ENCODE peak calls at places on chromosomes 12 and 14, in nine cellular contexts. One of them, this sample, is unnamed.

GRCh38 chr14:59360923-59361794 is 104.0 kb downstream of the GPR135 start:
- DNase-seq in OCI-LY7: peak; percentile 47
- DNase-seq in lower lobe of right lung: peak; percentile 77
- DNase-seq in HFF-Myc: no peak
- DNase-seq in B cell: no peak
- DNase-seq in neural crest cell: no peak
- DNase-seq in lower leg skin: peak; percentile 63
- DNase-seq in colonic mucosa: peak; percentile 78
- DNase-seq in IMR-90: peak; percentile 82
- DNase-seq in this sample: peak; percentile 97

GRCh38 chr14:53969326-53969725 is 12.7 kb upstream of the BMP4 start:
- DNase-seq in HFF-Myc: no peak
- DNase-seq in IMR-90: no peak
- DNase-seq in colonic mucosa: no peak
- DNase-seq in B cell: no peak
- DNase-seq in neural crest cell: no peak
- DNase-seq in lower lobe of right lung: no peak
- DNase-seq in OCI-LY7: no peak
- DNase-seq in lower leg skin: no peak
- DNase-seq in this sample: no peak

GRCh38 chr14:50403433-50403832 is 6.8 kb upstream of the CDKL1 start:
- DNase-seq in lower lobe of right lung: no peak
- DNase-seq in B cell: no peak
- DNase-seq in IMR-90: peak; percentile 77
- DNase-seq in neural crest cell: no peak
- DNase-seq in OCI-LY7: no peak
- DNase-seq in lower leg skin: no peak
- DNase-seq in colonic mucosa: no peak
- DNase-seq in HFF-Myc: no peak
- DNase-seq in this sample: peak; percentile 85

GRCh38 chr12:121205491-121205890 is 4.4 kb upstream of the P2RX4 start:
- DNase-seq in B cell: no peak
- DNase-seq in IMR-90: no peak
- DNase-seq in neural crest cell: no peak
- DNase-seq in HFF-Myc: no peak
- DNase-seq in lower leg skin: no peak
- DNase-seq in lower lobe of right lung: no peak
- DNase-seq in OCI-LY7: no peak
- DNase-seq in colonic mucosa: no peak
- DNase-seq in this sample: no peak

GRCh38 chr12:70815866-70816470 is 104.6 kb downstream of the PTPRR start:
- DNase-seq in B cell: no peak
- DNase-seq in HFF-Myc: no peak
- DNase-seq in OCI-LY7: no peak
- DNase-seq in colonic mucosa: no peak
- DNase-seq in IMR-90: no peak
- DNase-seq in lower lobe of right lung: no peak
- DNase-seq in lower leg skin: no peak
- DNase-seq in neural crest cell: no peak
- DNase-seq in this sample: no peak

GRCh38 chr12:116302200-116303075 is 24.9 kb upstream of the MED13L start:
- DNase-seq in lower lobe of right lung: no peak
- DNase-seq in colonic mucosa: no peak
- DNase-seq in IMR-90: no peak
- DNase-seq in neural crest cell: peak; percentile 48
- DNase-seq in B cell: no peak
- DNase-seq in OCI-LY7: no peak
- DNase-seq in HFF-Myc: no peak
- DNase-seq in lower leg skin: no peak
- DNase-seq in this sample: no peak

GRCh38 chr12:120668091-120668796 is 18.7 kb upstream of the MLEC start:
- DNase-seq in lower leg skin: no peak
- DNase-seq in lower lobe of right lung: peak; percentile 6
- DNase-seq in colonic mucosa: no peak
- DNase-seq in neural crest cell: peak; percentile 18
- DNase-seq in IMR-90: no peak
- DNase-seq in B cell: no peak
- DNase-seq in HFF-Myc: no peak
- DNase-seq in OCI-LY7: no peak
- DNase-seq in this sample: no peak

GRCh38 chr12:48084066-48084465 is 21.8 kb downstream of the SENP1 start:
- DNase-seq in colonic mucosa: no peak
- DNase-seq in IMR-90: peak; percentile 13
- DNase-seq in HFF-Myc: no peak
- DNase-seq in B cell: no peak
- DNase-seq in OCI-LY7: peak; percentile 36
- DNase-seq in lower leg skin: no peak
- DNase-seq in neural crest cell: no peak
- DNase-seq in lower lobe of right lung: no peak
- DNase-seq in this sample: peak; percentile 44

GRCh38 chr12:34033628-34034296 is 11.5 kb downstream of the ALG10 start:
- DNase-seq in neural crest cell: no peak
- DNase-seq in IMR-90: peak; percentile 42
- DNase-seq in colonic mucosa: no peak
- DNase-seq in lower lobe of right lung: no peak
- DNase-seq in HFF-Myc: no peak
- DNase-seq in lower leg skin: no peak
- DNase-seq in OCI-LY7: peak; percentile 51
- DNase-seq in B cell: peak; percentile 4
- DNase-seq in this sample: peak; percentile 40

GRCh38 chr14:73663548-73664212 is 18.9 kb downstream of the DNAL1 start:
- DNase-seq in HFF-Myc: no peak
- DNase-seq in B cell: no peak
- DNase-seq in neural crest cell: no peak
- DNase-seq in IMR-90: no peak
- DNase-seq in lower lobe of right lung: no peak
- DNase-seq in colonic mucosa: no peak
- DNase-seq in OCI-LY7: no peak
- DNase-seq in lower leg skin: no peak
- DNase-seq in this sample: no peak

GRCh38 chr14:39641224-39641623 is 209.0 kb upstream of the FBXO33 start:
- DNase-seq in HFF-Myc: no peak
- DNase-seq in OCI-LY7: no peak
- DNase-seq in IMR-90: no peak
- DNase-seq in B cell: no peak
- DNase-seq in neural crest cell: no peak
- DNase-seq in colonic mucosa: no peak
- DNase-seq in lower lobe of right lung: no peak
- DNase-seq in lower leg skin: no peak
- DNase-seq in this sample: no peak

GRCh38 chr12:79514730-79515525 is 175.8 kb downstream of the PAWR start:
- DNase-seq in colonic mucosa: no peak
- DNase-seq in IMR-90: peak; percentile 35
- DNase-seq in B cell: no peak
- DNase-seq in lower leg skin: no peak
- DNase-seq in lower lobe of right lung: no peak
- DNase-seq in OCI-LY7: no peak
- DNase-seq in neural crest cell: no peak
- DNase-seq in HFF-Myc: no peak
- DNase-seq in this sample: peak; percentile 10

GRCh38 chr12:53057816-53058500 is 8.1 kb downstream of the TNS2 start:
- DNase-seq in B cell: no peak
- DNase-seq in lower lobe of right lung: peak; percentile 45
- DNase-seq in colonic mucosa: no peak
- DNase-seq in OCI-LY7: no peak
- DNase-seq in HFF-Myc: no peak
- DNase-seq in lower leg skin: no peak
- DNase-seq in neural crest cell: no peak
- DNase-seq in IMR-90: no peak
- DNase-seq in this sample: no peak

DNA sequence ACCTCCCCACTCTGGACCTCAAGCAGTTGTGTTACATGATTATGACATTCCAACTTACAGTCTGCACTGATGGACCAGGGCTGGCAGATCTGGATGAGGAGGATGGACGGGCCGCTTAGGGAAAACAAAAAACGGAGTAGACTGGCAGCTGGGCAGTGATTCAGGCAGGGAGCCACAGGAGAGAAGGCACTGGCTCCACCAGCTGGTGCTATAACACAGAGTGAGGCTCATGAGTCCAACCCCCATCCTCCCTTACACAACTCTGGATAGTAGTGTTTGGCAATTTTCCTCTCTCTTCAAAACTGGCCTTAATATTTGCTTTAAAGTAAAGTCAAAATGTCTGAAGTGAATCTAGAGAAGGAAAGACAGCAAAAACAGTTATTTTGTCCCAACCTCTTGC is 9.7 kb upstream of the RIC8B start:
- DNase-seq in colonic mucosa: no peak
- DNase-seq in lower lobe of right lung: no peak
- DNase-seq in B cell: no peak
- DNase-seq in OCI-LY7: no peak
- DNase-seq in IMR-90: no peak
- DNase-seq in HFF-Myc: no peak
- DNase-seq in lower leg skin: no peak
- DNase-seq in neural crest cell: no peak
- DNase-seq in this sample: peak; percentile 55
- TF ChIP-seq CTCF in colonic mucosa: no peak
- TF ChIP-seq CTCF in lower lobe of right lung: no peak
- TF ChIP-seq CTCF in B cell: no peak
- TF ChIP-seq CTCF in OCI-LY7: no peak
- TF ChIP-seq CTCF in IMR-90: no peak
- TF ChIP-seq CTCF in HFF-Myc: no peak
- TF ChIP-seq CTCF in lower leg skin: no peak
- TF ChIP-seq CTCF in neural crest cell: no peak
- TF ChIP-seq CTCF in this sample: peak; percentile 35

DNA sequence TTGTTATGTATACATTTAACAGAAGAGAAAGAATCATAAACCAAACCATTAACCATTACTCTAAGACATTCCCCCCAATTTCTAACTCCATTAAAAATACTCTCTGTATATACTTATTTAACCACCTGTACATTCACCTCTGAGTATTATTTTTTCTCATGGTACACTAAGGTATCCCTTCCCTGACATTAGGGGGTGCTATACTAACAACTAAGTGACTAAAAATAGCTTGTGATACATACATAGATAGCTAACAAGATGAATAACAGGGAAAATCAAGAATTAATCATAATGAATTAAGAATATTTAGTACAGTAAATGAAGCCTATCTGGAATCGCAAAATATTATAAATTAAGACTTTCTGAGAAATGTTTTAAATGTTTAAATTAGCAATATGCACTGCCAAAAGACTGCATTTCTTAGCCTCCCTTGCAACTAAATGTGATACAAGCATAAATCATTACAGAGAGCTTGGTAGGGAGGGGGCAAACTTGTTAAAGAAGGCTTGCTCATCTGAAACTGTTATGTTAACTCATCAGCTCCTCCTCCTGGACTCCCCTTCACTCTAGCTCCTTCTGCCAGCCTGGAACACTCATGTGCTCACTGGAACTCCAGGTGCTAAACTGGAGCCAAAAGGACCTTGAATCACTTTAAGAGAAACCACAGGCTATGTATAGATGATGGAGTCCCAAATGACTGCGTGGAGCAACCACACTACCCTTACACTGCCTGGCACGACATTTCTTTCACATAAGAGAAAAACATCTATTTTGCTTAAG is 14.9 kb downstream of the C2CD5 start:
- DNase-seq in B cell: peak; percentile 17
- DNase-seq in OCI-LY7: peak; percentile 46
- DNase-seq in colonic mucosa: no peak
- DNase-seq in neural crest cell: no peak
- DNase-seq in lower lobe of right lung: no peak
- DNase-seq in lower leg skin: no peak
- DNase-seq in HFF-Myc: peak; percentile 26
- DNase-seq in IMR-90: peak; percentile 63
- DNase-seq in this sample: peak; percentile 29
- TF ChIP-seq CTCF in B cell: peak; percentile 74
- TF ChIP-seq CTCF in OCI-LY7: peak; percentile 78
- TF ChIP-seq CTCF in colonic mucosa: peak; percentile 57
- TF ChIP-seq CTCF in neural crest cell: peak; percentile 79
- TF ChIP-seq CTCF in lower lobe of right lung: peak; percentile 56
- TF ChIP-seq CTCF in lower leg skin: no peak
- TF ChIP-seq CTCF in HFF-Myc: no peak
- TF ChIP-seq CTCF in IMR-90: peak; percentile 44
- TF ChIP-seq CTCF in this sample: peak; percentile 45

GRCh38 chr14:63641473-63642228 is at the start of gene WDR89:
- DNase-seq in B cell: peak; percentile 86
- DNase-seq in colonic mucosa: peak; percentile 97
- DNase-seq in OCI-LY7: peak; percentile 99
- DNase-seq in HFF-Myc: peak; percentile 99
- DNase-seq in neural crest cell: peak; percentile 86
- DNase-seq in lower lobe of right lung: peak; percentile 98
- DNase-seq in IMR-90: peak; percentile 100
- DNase-seq in lower leg skin: peak; percentile 98
- DNase-seq in this sample: peak; percentile 100

GRCh38 chr14:63647696-63648410 is 6.2 kb upstream of the WDR89 start:
- DNase-seq in B cell: no peak
- DNase-seq in neural crest cell: no peak
- DNase-seq in lower lobe of right lung: no peak
- DNase-seq in HFF-Myc: no peak
- DNase-seq in lower leg skin: no peak
- DNase-seq in IMR-90: peak; percentile 23
- DNase-seq in OCI-LY7: no peak
- DNase-seq in colonic mucosa: no peak
- DNase-seq in this sample: no peak

GRCh38 chr14:63642229-63642611 is 549 bp upstream of the WDR89 start:
- DNase-seq in lower lobe of right lung: peak; percentile 69
- DNase-seq in IMR-90: peak; percentile 96
- DNase-seq in HFF-Myc: peak; percentile 89
- DNase-seq in colonic mucosa: peak; percentile 90
- DNase-seq in lower leg skin: peak; percentile 92
- DNase-seq in B cell: peak; percentile 73
- DNase-seq in neural crest cell: no peak
- DNase-seq in OCI-LY7: peak; percentile 95
- DNase-seq in this sample: peak; percentile 97

GRCh38 chr14:63644741-63645140 is 3.1 kb upstream of the WDR89 start:
- DNase-seq in B cell: no peak
- DNase-seq in lower lobe of right lung: no peak
- DNase-seq in IMR-90: no peak
- DNase-seq in lower leg skin: no peak
- DNase-seq in OCI-LY7: no peak
- DNase-seq in colonic mucosa: no peak
- DNase-seq in HFF-Myc: no peak
- DNase-seq in neural crest cell: no peak
- DNase-seq in this sample: no peak

GRCh38 chr14:63642656-63643382 is 1.1 kb upstream of the WDR89 start:
- DNase-seq in lower lobe of right lung: no peak
- DNase-seq in HFF-Myc: no peak
- DNase-seq in IMR-90: no peak
- DNase-seq in neural crest cell: no peak
- DNase-seq in B cell: no peak
- DNase-seq in OCI-LY7: peak; percentile 19
- DNase-seq in lower leg skin: no peak
- DNase-seq in colonic mucosa: no peak
- DNase-seq in this sample: no peak
- TF ChIP-seq CTCF in lower lobe of right lung: no peak
- TF ChIP-seq CTCF in HFF-Myc: no peak
- TF ChIP-seq CTCF in IMR-90: no peak
- TF ChIP-seq CTCF in neural crest cell: no peak
- TF ChIP-seq CTCF in B cell: no peak
- TF ChIP-seq CTCF in OCI-LY7: no peak
- TF ChIP-seq CTCF in lower leg skin: no peak
- TF ChIP-seq CTCF in colonic mucosa: no peak
- TF ChIP-seq CTCF in this sample: no peak

DNA sequence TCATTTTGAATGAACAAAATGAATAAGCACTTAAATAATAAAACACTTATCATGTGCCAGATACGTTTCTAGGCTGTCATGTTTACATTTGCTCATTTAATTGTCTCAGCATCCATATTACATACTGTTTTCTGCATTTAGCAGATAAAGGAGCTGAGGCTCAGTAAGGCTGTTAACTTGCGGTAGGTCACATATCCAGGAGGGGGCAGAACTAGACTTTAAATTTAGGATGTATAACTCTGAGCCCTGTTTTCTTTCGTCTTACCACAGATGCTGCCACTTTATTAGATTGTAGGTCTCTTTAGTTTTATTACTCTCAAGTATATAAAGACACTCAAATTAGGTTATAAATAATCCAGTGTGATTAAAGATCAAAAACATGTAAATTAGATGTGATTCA is 17.7 kb downstream of the IRAK4 start:
- DNase-seq in B cell: no peak
- DNase-seq in lower lobe of right lung: no peak
- DNase-seq in OCI-LY7: peak; percentile 43
- DNase-seq in HFF-Myc: no peak
- DNase-seq in colonic mucosa: no peak
- DNase-seq in lower leg skin: no peak
- DNase-seq in IMR-90: peak; percentile 45
- DNase-seq in neural crest cell: no peak
- DNase-seq in this sample: peak; percentile 29
- TF ChIP-seq CTCF in B cell: peak; percentile 52
- TF ChIP-seq CTCF in lower lobe of right lung: peak; percentile 28
- TF ChIP-seq CTCF in OCI-LY7: peak; percentile 80
- TF ChIP-seq CTCF in HFF-Myc: peak; percentile 52
- TF ChIP-seq CTCF in colonic mucosa: peak; percentile 18
- TF ChIP-seq CTCF in lower leg skin: no peak
- TF ChIP-seq CTCF in IMR-90: peak; percentile 46
- TF ChIP-seq CTCF in neural crest cell: peak; percentile 68
- TF ChIP-seq CTCF in this sample: peak; percentile 34

This sample was measured in fibroblast of villous mesenchyme.